ENCODE peak calls at places on chromosomes 1 and 21, in four cellular contexts. L is HCT116, P is right atrium auricular region, X is retinal pigment epithelial cell. V is an unnamed sample.

GRCh38 chr1:21160263-21160662 is 16.4 kb downstream of the EIF4G3 start:
- DNase-seq in X (no peak), P (no peak), L (no peak), V (no peak)

GRCh38 chr1:113797472-113797871 is 14.8 kb downstream of the RSBN1 start:
- DNase-seq in X (no peak), L (no peak), P (no peak), V (no peak)

GRCh38 chr1:17108786-17109185 is 10.5 kb downstream of the PADI2 start:
- DNase-seq in L (no peak), X (no peak), P (no peak), V (no peak)

GRCh38 chr1:19079983-19080472 is 123.6 kb upstream of the IFFO2 start:
- DNase-seq in P (no peak), X (no peak), L (no peak), V (peak)

GRCh38 chr1:155978973-155979429 is 654 bp upstream of the ARHGEF2 start:
- DNase-seq in X (no peak), P (no peak), L (no peak), V (no peak)

GRCh38 chr1:22231995-22232690 is 89.2 kb upstream of the WNT4 start:
- DNase-seq in P (no peak), X (no peak), L (no peak), V (no peak)

GRCh38 chr1:117312453-117313138 is 54.7 kb upstream of the MAN1A2 start:
- DNase-seq in P (no peak), L (peak), X (no peak), V (no peak)

GRCh38 chr1:84698718-84699117 is 8.5 kb upstream of the SSX2IP start:
- DNase-seq in L (peak), X (peak), P (no peak), V (peak)

GRCh38 chr1:159989581-159989980 is 35.5 kb upstream of the SLAMF9 start:
- DNase-seq in L (no peak), X (no peak), P (no peak), V (no peak)

GRCh38 chr1:179055930-179056329 is 25.9 kb upstream of the TOR3A start:
- DNase-seq in P (no peak), X (no peak), L (no peak), V (no peak)

GRCh38 chr1:180431683-180432082 is 70.7 kb downstream of the ACBD6 start:
- DNase-seq in X (no peak), L (no peak), P (no peak), V (no peak)

GRCh38 chr1:166136699-166137401 is 30.0 kb downstream of the FAM78B start:
- DNase-seq in L (no peak), X (no peak), P (no peak), V (no peak)

GRCh38 chr1:225253784-225254183 is 174.1 kb downstream of the LBR start:
- DNase-seq in P (no peak), L (no peak), X (no peak), V (no peak)

GRCh38 chr1:108200627-108201106 is 524 bp upstream of the SLC25A24 start:
- DNase-seq in P (no peak), X (peak), L (peak), V (peak)
- TF ChIP-seq CTCF in P (peak), X (peak), L (peak), V (peak)

DNA sequence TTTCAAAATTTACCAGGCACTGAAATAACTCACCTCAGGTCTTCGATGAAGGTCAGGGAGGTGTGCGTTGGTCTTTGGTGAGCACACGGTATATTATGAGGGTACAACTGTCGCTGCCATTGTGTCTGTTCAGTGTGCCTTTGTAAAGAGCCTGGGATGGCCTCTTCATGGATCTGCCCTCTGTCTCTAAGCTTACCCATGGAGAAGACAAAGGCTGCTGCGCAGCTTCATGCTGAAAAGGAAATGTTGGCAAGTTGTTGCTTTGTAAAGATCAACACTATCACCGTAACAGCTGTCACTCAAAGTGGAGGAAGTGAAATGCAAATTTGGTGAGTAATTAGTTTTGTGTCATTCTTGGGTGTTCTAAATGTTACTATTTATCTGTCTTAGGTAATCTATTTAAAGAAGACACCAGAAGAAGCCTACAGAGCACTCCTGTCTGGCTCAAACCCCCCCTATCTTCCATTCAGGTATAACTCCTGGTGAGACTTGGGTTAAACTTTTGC is 71.6 kb downstream of the CDC14A start:
- DNase-seq in X (no peak), L (no peak), P (no peak), V (no peak)
- H3K4me3 ChIP-seq in X (no peak), L (no peak), P (no peak), V (no peak)

DNA sequence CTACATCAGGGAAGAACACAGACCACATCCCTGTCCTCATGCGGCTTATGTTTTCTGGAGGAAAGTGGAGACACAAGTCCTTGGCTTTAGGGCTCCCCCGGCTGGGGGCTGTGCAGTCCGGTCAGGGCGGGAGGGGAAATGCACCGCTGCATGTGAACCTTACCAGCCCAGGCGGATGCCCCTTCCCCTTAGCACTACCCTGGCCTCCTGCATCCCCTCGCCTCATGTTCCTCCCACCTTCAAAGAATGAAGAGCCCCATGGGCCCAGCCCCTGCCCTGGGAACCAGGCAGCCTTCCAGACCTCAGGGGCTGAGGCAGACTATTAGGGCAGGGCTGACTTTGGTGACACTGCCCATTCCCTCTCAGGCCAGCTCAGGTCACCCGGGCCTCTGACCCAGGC is 45.5 kb downstream of the TNNT2 start:
- DNase-seq in X (no peak), L (no peak), P (no peak), V (no peak)
- TF ChIP-seq CTCF in X (no peak), L (no peak), P (no peak), V (no peak)

GRCh38 chr21:17793675-17794123 is 25.5 kb downstream of the C21orf91 start:
- DNase-seq in L (no peak), P (no peak), X (no peak), V (no peak)
- H3K4me3 ChIP-seq in L (no peak), P (peak), X (no peak), V (no peak)

GRCh38 chr1:214719207-214719606 is 116.2 kb downstream of the CENPF start:
- DNase-seq in P (no peak), X (no peak), L (no peak), V (no peak)
- TF ChIP-seq CTCF in P (no peak), X (peak), L (no peak), V (no peak)

DNA sequence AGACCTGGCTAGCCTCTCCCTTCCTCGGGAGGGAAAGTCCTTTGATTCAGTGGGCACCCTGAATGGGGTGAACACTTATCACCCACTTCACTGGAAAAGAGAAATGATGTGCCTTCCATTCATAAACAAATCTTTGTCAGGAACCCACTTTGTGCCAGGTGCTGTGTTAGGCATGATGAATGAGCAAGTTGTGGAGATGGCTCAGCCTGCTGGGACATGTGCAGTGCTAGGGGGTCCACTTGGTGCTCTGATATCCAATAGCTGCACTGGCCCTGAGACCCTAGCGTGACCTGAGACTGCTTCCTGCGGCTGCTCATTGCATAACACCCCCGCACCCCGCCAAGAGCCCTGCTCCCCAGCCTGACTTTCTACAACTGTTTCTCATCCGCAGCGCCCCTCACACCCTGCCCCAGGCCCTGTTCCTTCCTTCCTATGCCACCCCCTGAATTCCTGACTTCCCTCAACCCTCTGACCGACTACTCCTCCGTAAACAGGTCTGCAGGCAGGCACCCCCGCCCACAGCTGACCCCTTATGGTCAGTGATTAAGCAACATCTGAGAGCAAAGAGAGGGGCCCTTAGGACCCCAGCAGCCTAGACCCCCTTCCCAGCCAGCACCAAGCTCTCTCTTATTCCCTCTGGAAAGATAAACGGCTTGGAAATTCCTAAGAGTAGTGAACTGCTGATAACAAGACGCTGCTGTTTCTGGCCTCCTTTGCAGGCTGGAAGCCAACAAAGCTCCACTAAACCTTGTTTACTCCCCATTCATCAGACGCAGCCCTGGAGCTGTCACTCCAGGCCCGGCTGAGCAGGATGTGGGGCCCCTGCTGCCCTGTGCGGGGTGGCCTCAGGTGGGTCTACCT is 12.9 kb downstream of the CSRP1 start:
- DNase-seq in P (no peak), L (no peak), X (peak), V (no peak)
- H3K4me3 ChIP-seq in P (no peak), L (no peak), X (no peak), V (no peak)

DNA sequence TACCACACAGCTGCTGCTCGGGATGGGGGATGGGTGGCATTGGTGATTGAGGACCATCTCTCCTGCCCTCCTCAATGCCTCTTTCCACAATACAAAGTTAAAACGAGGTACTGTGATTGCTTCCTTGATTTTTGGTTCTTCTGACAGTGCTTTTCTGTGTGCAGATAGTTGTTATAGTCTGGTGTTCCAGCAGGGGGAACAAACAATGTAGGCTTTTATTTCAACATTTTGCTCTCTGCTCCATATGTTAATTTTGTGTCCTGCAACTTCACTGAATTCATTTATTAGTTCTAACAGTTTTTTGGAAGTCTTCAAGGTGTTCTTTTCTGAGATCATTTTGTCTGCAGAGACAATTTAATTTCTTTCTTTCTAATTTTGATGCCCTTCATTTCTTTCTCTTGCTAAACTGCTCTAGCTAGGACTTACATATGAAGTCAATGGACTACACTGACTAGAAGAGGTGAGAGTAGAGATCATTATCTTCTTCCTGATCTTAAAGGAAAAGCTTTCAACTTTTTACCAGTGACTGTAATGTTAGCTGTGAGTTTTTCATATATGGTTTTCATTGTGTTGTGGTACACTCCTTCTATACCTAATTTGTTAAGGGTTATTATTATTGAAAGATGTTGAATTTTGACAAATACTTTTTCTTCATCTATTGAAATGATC is 45.4 kb downstream of the TNFSF18 start:
- DNase-seq in L (no peak), P (no peak), X (no peak), V (no peak)
- TF ChIP-seq CTCF in L (no peak), P (no peak), X (peak), V (no peak)

GRCh38 chr1:59846209-59846894 is 31.6 kb downstream of the HOOK1 start:
- DNase-seq in P (no peak), X (no peak), L (no peak), V (no peak)

GRCh38 chr1:59852117-59852516 is 37.4 kb downstream of the HOOK1 start:
- DNase-seq in L (no peak), X (no peak), P (no peak), V (no peak)

GRCh38 chr1:59845091-59845490 is 30.3 kb downstream of the HOOK1 start:
- DNase-seq in L (no peak), P (no peak), X (no peak), V (no peak)

GRCh38 chr1:59846895-59847282 is 32.1 kb downstream of the HOOK1 start:
- DNase-seq in X (no peak), L (no peak), P (no peak), V (no peak)
- H3K4me3 ChIP-seq in X (no peak), L (no peak), P (no peak), V (no peak)

DNA sequence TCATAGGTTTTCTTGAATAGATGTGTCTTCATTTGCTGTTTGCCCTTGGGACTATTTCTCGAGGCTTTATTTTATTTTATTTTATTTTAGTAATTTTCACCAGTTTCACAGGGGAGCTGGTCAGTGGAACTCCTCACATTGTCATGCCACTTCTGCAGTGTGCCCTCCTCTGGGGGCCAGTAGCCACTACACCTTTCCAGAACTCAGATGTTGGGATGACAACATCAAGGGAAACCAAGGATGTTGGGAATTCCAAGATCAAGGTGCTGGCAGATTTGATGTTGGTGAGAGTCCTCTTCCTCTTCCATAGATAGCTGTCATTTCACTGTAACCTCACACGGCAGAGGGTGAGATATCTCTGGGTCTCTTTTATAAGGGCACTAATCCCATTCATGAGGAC is 35.5 kb downstream of the SLC26A9 start:
- DNase-seq in L (peak), P (no peak), X (no peak), V (no peak)
- TF ChIP-seq CTCF in L (peak), P (peak), X (peak), V (peak)

DNA sequence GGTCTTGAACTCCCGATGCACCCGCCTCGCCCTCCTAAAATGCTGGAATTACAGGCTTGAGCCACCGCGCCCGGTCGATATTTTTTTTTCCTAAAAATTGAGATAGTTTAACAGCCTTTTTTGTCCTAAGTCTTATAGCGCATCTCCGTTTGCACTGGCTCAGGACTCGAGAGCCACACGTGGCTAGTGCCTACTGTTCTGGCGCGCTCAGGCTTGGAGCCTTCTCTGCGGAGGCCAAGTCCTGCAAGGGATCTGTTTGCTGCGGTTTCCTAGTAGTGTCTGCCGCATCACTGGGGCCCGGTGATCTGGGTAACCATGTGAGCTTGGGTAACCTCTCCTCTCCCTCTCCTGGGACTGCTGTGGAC is 809 bp upstream of the MFN2 start:
- DNase-seq in P (no peak), X (no peak), L (no peak), V (no peak)
- H3K4me3 ChIP-seq in P (peak), X (peak), L (peak), V (peak)